ENCODE peak calls at places on chromosomes 6 and 20, in seven cellular contexts. K, G, X, V, F, U and Q are unnamed samples.

GRCh38 chr20:43914286-43914685 is 366 bp upstream of the TOX2 start:
- DNase-seq in K (no peak), X (no peak), V (no peak), U (no peak), G (no peak), F (no peak), Q (no peak)

GRCh38 chr6:154377726-154378125 is 21.1 kb upstream of the IPCEF1 start:
- DNase-seq in X (no peak), V (no peak), U (no peak), K (no peak), G (no peak), F (no peak), Q (no peak)

GRCh38 chr20:38353298-38353697 is 7.0 kb downstream of the LBP start:
- DNase-seq in X (no peak), V (no peak), G (no peak), U (no peak), K (no peak), F (no peak), Q (no peak)

GRCh38 chr6:44258325-44258863 is 1.1 kb upstream of the SLC35B2 start:
- DNase-seq in F (no peak), K (no peak), X (no peak), U (no peak), V (no peak), G (no peak), Q (no peak)

GRCh38 chr20:36606171-36607116 is 865 bp downstream of the RAB5IF start:
- DNase-seq in U (no peak), G (no peak), X (peak), F (no peak), K (no peak), V (no peak), Q (peak)

GRCh38 chr6:152068622-152069261 is 261.3 kb downstream of the ESR1 start:
- DNase-seq in U (no peak), X (no peak), F (no peak), V (no peak), G (no peak), K (no peak), Q (no peak)

GRCh38 chr20:3808141-3808479 is 12.0 kb downstream of the CDC25B start:
- DNase-seq in K (peak), U (no peak), V (no peak), G (no peak), X (peak), F (no peak), Q (no peak)

GRCh38 chr6:111382476-111383294 is 100.3 kb downstream of the REV3L start:
- DNase-seq in X (no peak), U (no peak), V (no peak), G (no peak), F (no peak), K (no peak), Q (no peak)

GRCh38 chr6:136113736-136114173 is 136.4 kb downstream of the MTFR2 start:
- DNase-seq in F (no peak), K (no peak), U (no peak), V (peak), X (no peak), G (no peak), Q (no peak)

GRCh38 chr20:48631114-48632016 is 196.4 kb downstream of the PREX1 start:
- DNase-seq in V (peak), X (no peak), F (no peak), K (no peak), G (no peak), U (no peak), Q (no peak)

GRCh38 chr6:167514524-167514923 is 189.6 kb downstream of the TTLL2 start:
- DNase-seq in V (no peak), U (no peak), X (no peak), K (no peak), F (no peak), G (no peak), Q (no peak)

GRCh38 chr20:6886065-6886729 is 118.7 kb downstream of the BMP2 start:
- DNase-seq in G (no peak), K (no peak), X (no peak), F (no peak), V (no peak), U (no peak), Q (no peak)

GRCh38 chr20:63951398-63952209 is 4.6 kb downstream of the UCKL1 start:
- DNase-seq in G (no peak), U (no peak), V (no peak), K (no peak), X (no peak), F (no peak), Q (no peak)

GRCh38 chr6:168905451-168906090 is 348.1 kb downstream of the THBS2 start:
- DNase-seq in U (no peak), F (no peak), K (no peak), V (no peak), X (no peak), G (no peak), Q (no peak)

GRCh38 chr20:20334489-20334888 is 33.4 kb upstream of the INSM1 start:
- DNase-seq in G (no peak), F (peak), U (no peak), V (no peak), K (no peak), X (no peak), Q (no peak)

GRCh38 chr6:63121166-63121565 is 90.1 kb upstream of the FKBP1C start:
- DNase-seq in V (no peak), X (peak), F (no peak), K (no peak), G (no peak), U (no peak), Q (no peak)

GRCh38 chr6:2579241-2579761 is 171.4 kb downstream of the MYLK4 start:
- DNase-seq in G (no peak), K (no peak), X (no peak), U (no peak), F (no peak), V (peak), Q (no peak)

GRCh38 chr6:42818878-42819277 is 37.0 kb downstream of the BICRAL start:
- DNase-seq in X (no peak), G (no peak), V (no peak), U (no peak), K (no peak), F (no peak), Q (no peak)

GRCh38 chr6:79813854-79814477 is 133.4 kb downstream of the ELOVL4 start:
- DNase-seq in X (peak), K (peak), G (peak), U (peak), V (peak), F (peak), Q (peak)

GRCh38 chr20:42985628-42986027 is 204.1 kb downstream of the PTPRT start:
- DNase-seq in V (no peak), G (no peak), U (peak), K (no peak), F (no peak), X (no peak), Q (no peak)

GRCh38 chr6:100446115-100446921 is 18.4 kb downstream of the SIM1 start:
- DNase-seq in U (no peak), V (no peak), X (no peak), G (peak), K (no peak), F (no peak), Q (no peak)

GRCh38 chr6:108565893-108566292 is 5.2 kb downstream of the FOXO3 start:
- DNase-seq in U (no peak), X (peak), V (no peak), F (no peak), G (no peak), K (no peak), Q (no peak)

GRCh38 chr20:64143018-64143801 is 21.0 kb upstream of the MYT1 start:
- DNase-seq in G (peak), K (no peak), X (no peak), U (no peak), V (peak), F (no peak), Q (no peak)

GRCh38 chr20:6471110-6471647 is 296.3 kb upstream of the BMP2 start:
- DNase-seq in X (no peak), G (no peak), F (no peak), K (no peak), V (no peak), U (no peak), Q (no peak)

GRCh38 chr6:28393912-28394662 is 5.5 kb downstream of the ZSCAN12 start:
- DNase-seq in F (no peak), K (no peak), V (peak), X (peak), U (peak), G (no peak), Q (no peak)

DNA sequence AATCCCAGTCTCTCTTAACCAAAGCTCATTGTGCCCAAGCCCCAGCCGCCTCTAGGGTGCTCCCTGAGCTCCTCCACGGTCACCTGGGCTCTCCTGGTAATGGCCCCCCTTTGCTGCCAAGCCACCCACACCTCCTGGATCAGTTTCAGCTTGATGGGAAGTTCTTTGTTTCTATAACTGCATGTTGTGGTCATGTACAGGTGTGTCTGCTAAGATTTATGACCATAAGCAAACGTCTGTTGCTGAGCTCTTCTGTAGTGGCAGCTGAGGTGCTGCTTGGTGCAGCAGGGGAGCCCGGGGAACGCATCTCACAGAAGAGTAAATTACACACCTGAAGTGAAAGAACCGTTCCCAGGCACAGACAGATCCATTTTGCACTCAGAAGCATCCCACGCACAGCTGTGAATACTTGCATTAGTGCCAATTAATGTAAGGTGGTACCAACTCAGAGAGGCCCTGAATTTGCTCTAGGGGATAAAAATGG is 194.6 kb upstream of the ARID1B start:
- DNase-seq in V (no peak), F (no peak), U (no peak), G (no peak), K (no peak), X (no peak), Q (no peak)
- TF ChIP-seq JUND in V (no peak), F (no peak), U (no peak), G (no peak), K (no peak), X (no peak), Q (no peak)

GRCh38 chr6:13935190-13935880 is 10.6 kb downstream of the RNF182 start:
- DNase-seq in F (no peak), U (no peak), K (no peak), X (no peak), G (no peak), V (no peak), Q (no peak)

GRCh38 chr6:13929196-13929595 is 4.4 kb downstream of the RNF182 start:
- DNase-seq in U (no peak), V (no peak), X (no peak), F (no peak), G (no peak), K (no peak), Q (no peak)

GRCh38 chr6:13932785-13933184 is 8.0 kb downstream of the RNF182 start:
- DNase-seq in V (no peak), K (no peak), X (no peak), F (no peak), U (no peak), G (no peak), Q (no peak)

GRCh38 chr6:13931797-13932402 is 7.1 kb downstream of the RNF182 start:
- DNase-seq in X (no peak), F (no peak), K (no peak), G (no peak), V (no peak), U (no peak), Q (no peak)

GRCh38 chr6:13934721-13935120 is 10.0 kb downstream of the RNF182 start:
- DNase-seq in G (no peak), U (no peak), F (no peak), V (no peak), K (no peak), X (no peak), Q (no peak)
- TF ChIP-seq JUND in G (no peak), U (no peak), F (no peak), V (no peak), K (no peak), X (no peak), Q (no peak)

GRCh38 chr6:14655990-14656640 is 538.5 kb downstream of the CD83 start:
- DNase-seq in G (no peak), U (no peak), K (no peak), V (no peak), X (no peak), F (no peak), Q (no peak)
- TF ChIP-seq JUND in G (no peak), U (no peak), K (no peak), V (no peak), X (no peak), F (no peak), Q (no peak)

DNA sequence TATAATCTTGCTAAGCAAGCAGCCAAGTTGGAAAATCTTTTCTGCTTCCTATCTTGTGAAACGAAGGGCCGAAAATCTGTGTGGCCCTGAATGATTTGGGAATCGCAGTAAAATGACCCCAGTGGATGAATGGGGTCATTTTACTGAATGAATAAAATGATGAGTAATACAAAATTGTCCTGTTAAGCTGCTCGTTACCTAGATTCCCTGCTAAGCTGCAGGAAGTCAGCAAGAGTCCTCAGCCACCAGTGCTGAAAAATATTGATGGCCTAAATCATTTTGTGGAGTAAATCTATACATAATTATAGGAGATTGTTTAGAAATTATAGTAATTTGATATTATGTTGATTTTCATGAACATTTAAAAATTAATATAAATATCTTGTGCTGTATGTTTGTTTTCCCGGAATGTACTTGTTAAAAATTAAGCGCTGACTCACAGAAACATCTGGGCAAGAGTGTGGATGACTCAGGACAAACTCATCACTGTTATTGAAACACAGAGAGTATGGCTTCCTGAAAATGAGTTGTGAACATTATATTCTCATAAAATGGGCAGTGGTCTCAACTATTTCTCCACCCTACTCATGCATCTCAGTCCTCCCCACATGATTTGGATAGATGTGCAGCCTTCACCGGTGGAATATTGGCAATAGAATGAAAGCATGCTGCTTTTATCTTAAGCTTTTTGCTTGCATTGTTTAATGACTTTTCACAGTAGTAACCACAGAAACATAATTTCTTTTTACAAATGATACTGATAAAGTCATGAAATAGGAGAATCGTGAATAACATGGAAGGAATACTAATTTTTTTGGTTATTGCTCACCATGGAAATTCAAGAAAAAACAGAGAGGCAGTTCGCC is 36.2 kb upstream of the RGS17 start:
- DNase-seq in G (no peak), K (peak), U (no peak), X (peak), F (no peak), V (no peak), Q (no peak)
- TF ChIP-seq JUND in G (no peak), K (peak), U (no peak), X (no peak), F (no peak), V (peak), Q (no peak)

DNA sequence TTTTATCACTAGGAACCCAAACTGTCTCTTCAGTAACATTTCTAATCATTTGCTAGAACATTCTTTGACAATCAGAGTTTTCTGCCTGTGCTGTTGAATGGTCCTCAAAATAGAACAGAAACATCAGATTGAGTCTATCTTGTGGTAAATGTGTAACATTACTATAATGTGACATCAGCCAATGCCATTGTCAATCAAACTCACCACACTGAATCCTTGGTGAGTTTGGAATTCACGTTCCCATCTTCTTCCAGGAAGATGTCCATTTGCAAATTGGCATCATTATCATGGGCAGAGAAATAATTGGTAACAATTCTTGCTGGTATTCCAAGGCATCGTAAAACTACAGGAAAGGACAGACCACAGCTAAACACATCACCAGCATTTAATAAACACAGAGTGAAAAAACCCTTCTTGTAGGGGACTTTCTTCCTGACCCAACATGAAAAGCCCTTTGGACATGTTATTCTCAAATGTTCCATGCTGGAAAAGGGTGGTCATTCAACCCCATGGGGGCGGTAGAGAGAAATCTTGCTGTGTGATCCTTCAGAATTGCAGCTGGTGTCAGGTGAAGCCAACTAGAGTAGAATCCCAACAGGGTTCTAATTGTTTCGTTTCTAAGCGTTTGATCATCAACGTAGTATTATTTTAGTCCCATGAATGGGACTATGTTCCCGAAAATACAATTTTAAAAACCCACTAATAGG is 98.5 kb downstream of the F13A1 start:
- DNase-seq in K (no peak), F (no peak), U (peak), V (peak), G (peak), X (peak), Q (peak)
- TF ChIP-seq JUND in K (no peak), F (no peak), U (no peak), V (no peak), G (no peak), X (no peak), Q (no peak)

DNA sequence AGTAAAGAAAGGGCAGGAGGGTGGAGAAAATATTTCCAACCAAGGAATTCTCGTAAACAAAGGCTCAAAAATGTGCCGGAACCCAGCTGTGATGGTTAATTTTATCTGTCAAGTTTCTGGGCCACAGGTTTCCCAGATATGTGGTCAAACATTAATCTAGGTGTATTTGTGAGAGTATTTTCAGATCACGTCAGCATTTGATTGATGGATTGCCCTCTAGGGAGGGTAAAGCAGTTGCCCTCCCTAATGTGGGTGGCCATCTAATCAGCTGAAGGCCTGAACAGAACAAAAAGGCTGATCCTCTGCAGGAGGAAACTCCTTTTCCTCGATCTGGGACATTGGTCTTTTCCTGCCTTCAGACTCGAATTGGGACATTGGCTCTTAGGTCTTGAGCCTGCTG is 298.7 kb upstream of the TCF21 start:
- DNase-seq in X (no peak), K (no peak), U (no peak), V (no peak), G (no peak), F (no peak), Q (no peak)
- TF ChIP-seq JUND in X (no peak), K (no peak), U (no peak), V (no peak), G (no peak), F (no peak), Q (no peak)

DNA sequence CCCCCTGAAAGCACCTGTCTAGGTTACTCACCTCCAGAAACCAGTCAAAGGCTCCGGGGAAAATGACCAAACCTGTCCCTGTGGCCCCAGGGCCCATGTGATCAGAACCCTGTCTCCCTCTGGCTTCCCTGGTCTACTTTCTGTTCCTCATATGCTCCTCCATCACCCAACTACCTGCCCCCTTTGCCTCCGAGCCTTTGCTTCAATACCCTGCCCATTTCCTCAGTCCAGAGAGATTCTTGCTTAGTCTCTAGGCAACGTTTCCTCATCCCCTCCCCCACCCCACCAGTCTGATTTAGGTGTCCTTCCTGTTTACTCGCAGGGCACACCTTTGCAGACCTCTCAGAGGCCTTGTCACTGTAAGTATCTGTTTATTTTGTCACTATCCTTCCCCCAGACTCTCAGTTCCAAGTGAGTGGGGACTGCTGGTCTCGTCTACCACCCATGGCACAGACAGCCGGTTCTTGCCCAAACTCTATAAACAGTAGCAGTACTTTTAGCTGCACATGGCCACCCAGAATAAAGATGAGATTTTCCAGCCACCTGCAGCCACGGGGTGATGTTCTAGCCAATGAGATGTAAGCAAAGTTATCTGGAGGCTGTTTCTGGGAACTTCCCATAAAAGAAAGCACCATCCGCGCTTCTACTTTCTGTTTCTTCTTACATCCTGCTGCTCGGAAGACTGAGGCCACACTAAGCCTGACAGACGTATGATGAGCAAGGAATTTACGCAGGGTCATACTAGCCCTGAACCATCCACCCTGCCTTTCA is 13.3 kb downstream of the ELOVL5 start:
- DNase-seq in U (no peak), G (no peak), K (no peak), X (no peak), F (peak), V (no peak), Q (no peak)
- TF ChIP-seq JUND in U (no peak), G (no peak), K (no peak), X (no peak), F (no peak), V (no peak), Q (no peak)